ENCODE peak calls at places on chromosomes 3 and 15, in six cellular contexts. One of them, this sample, is unnamed.

GRCh38 chr3:52299815-52300611 is 12.4 kb downstream of the GLYCTK start:
- DNase-seq in neural crest cell: peak; percentile 20
- DNase-seq in dorsolateral prefrontal cortex: no peak
- DNase-seq in tibial nerve: no peak
- DNase-seq in epithelial cell of esophagus: peak; percentile 39
- DNase-seq in psoas muscle: no peak
- DNase-seq in this sample: no peak

GRCh38 chr3:125141596-125142417 is 70.7 kb downstream of the SLC12A8 start:
- DNase-seq in neural crest cell: peak; percentile 40
- DNase-seq in dorsolateral prefrontal cortex: no peak
- DNase-seq in tibial nerve: peak; percentile 50
- DNase-seq in epithelial cell of esophagus: peak; percentile 42
- DNase-seq in psoas muscle: peak; percentile 65
- DNase-seq in this sample: peak; percentile 41

GRCh38 chr3:70970136-70970535 is 613.4 kb downstream of the FOXP1 start:
- DNase-seq in neural crest cell: no peak
- DNase-seq in dorsolateral prefrontal cortex: no peak
- DNase-seq in tibial nerve: no peak
- DNase-seq in epithelial cell of esophagus: no peak
- DNase-seq in psoas muscle: no peak
- DNase-seq in this sample: no peak

GRCh38 chr15:36666228-36666627 is 86.8 kb downstream of the CDIN1 start:
- DNase-seq in neural crest cell: no peak
- DNase-seq in dorsolateral prefrontal cortex: no peak
- DNase-seq in tibial nerve: no peak
- DNase-seq in epithelial cell of esophagus: no peak
- DNase-seq in psoas muscle: no peak
- DNase-seq in this sample: no peak

GRCh38 chr3:139020868-139021234 is at the start of gene PRR23B:
- DNase-seq in neural crest cell: no peak
- DNase-seq in dorsolateral prefrontal cortex: no peak
- DNase-seq in tibial nerve: no peak
- DNase-seq in epithelial cell of esophagus: no peak
- DNase-seq in psoas muscle: no peak
- DNase-seq in this sample: no peak

GRCh38 chr3:28973621-28974020 is 307.2 kb upstream of the RBMS3 start:
- DNase-seq in neural crest cell: no peak
- DNase-seq in dorsolateral prefrontal cortex: no peak
- DNase-seq in tibial nerve: no peak
- DNase-seq in epithelial cell of esophagus: peak; percentile 37
- DNase-seq in psoas muscle: no peak
- DNase-seq in this sample: no peak

GRCh38 chr3:39296197-39297077 is 16.6 kb upstream of the CX3CR1 start:
- DNase-seq in neural crest cell: no peak
- DNase-seq in dorsolateral prefrontal cortex: no peak
- DNase-seq in tibial nerve: no peak
- DNase-seq in epithelial cell of esophagus: no peak
- DNase-seq in psoas muscle: no peak
- DNase-seq in this sample: no peak

GRCh38 chr15:56906766-56907165 is 11.7 kb upstream of the TCF12 start:
- DNase-seq in neural crest cell: no peak
- DNase-seq in dorsolateral prefrontal cortex: no peak
- DNase-seq in tibial nerve: no peak
- DNase-seq in epithelial cell of esophagus: peak; percentile 78
- DNase-seq in psoas muscle: no peak
- DNase-seq in this sample: no peak

GRCh38 chr3:138687236-138687635 is 78.7 kb downstream of the FAIM start:
- DNase-seq in neural crest cell: no peak
- DNase-seq in dorsolateral prefrontal cortex: no peak
- DNase-seq in tibial nerve: no peak
- DNase-seq in epithelial cell of esophagus: peak; percentile 36
- DNase-seq in psoas muscle: no peak
- DNase-seq in this sample: no peak

GRCh38 chr15:81293728-81294500 is 30.0 kb downstream of the STARD5 start:
- DNase-seq in neural crest cell: no peak
- DNase-seq in dorsolateral prefrontal cortex: no peak
- DNase-seq in tibial nerve: no peak
- DNase-seq in epithelial cell of esophagus: no peak
- DNase-seq in psoas muscle: no peak
- DNase-seq in this sample: no peak

GRCh38 chr3:157649511-157649910 is 146.3 kb upstream of the VEPH1 start:
- DNase-seq in neural crest cell: no peak
- DNase-seq in dorsolateral prefrontal cortex: no peak
- DNase-seq in tibial nerve: no peak
- DNase-seq in epithelial cell of esophagus: no peak
- DNase-seq in psoas muscle: no peak
- DNase-seq in this sample: no peak

GRCh38 chr15:90221251-90221900 is 12.4 kb downstream of the CIB1 start:
- DNase-seq in neural crest cell: peak; percentile 32
- DNase-seq in dorsolateral prefrontal cortex: peak; percentile 79
- DNase-seq in tibial nerve: peak; percentile 69
- DNase-seq in epithelial cell of esophagus: peak; percentile 62
- DNase-seq in psoas muscle: peak; percentile 63
- DNase-seq in this sample: peak; percentile 37

GRCh38 chr3:139355502-139355901 is 11.7 kb downstream of the MRPS22 start:
- DNase-seq in neural crest cell: no peak
- DNase-seq in dorsolateral prefrontal cortex: no peak
- DNase-seq in tibial nerve: no peak
- DNase-seq in epithelial cell of esophagus: no peak
- DNase-seq in psoas muscle: no peak
- DNase-seq in this sample: no peak

GRCh38 chr3:65721386-65721785 is 317.3 kb downstream of the MAGI1 start:
- DNase-seq in neural crest cell: no peak
- DNase-seq in dorsolateral prefrontal cortex: no peak
- DNase-seq in tibial nerve: no peak
- DNase-seq in epithelial cell of esophagus: no peak
- DNase-seq in psoas muscle: no peak
- DNase-seq in this sample: no peak

GRCh38 chr15:29859981-29860745 is 37.9 kb upstream of the TJP1 start:
- DNase-seq in neural crest cell: no peak
- DNase-seq in dorsolateral prefrontal cortex: no peak
- DNase-seq in tibial nerve: no peak
- DNase-seq in epithelial cell of esophagus: peak; percentile 69
- DNase-seq in psoas muscle: no peak
- DNase-seq in this sample: no peak

GRCh38 chr15:60582370-60583036 is 103.6 kb upstream of the ICE2 start:
- DNase-seq in neural crest cell: no peak
- DNase-seq in dorsolateral prefrontal cortex: no peak
- DNase-seq in tibial nerve: no peak
- DNase-seq in epithelial cell of esophagus: no peak
- DNase-seq in psoas muscle: no peak
- DNase-seq in this sample: no peak

GRCh38 chr3:119600732-119601131 is 3.0 kb downstream of the PLA1A start:
- DNase-seq in neural crest cell: no peak
- DNase-seq in dorsolateral prefrontal cortex: no peak
- DNase-seq in tibial nerve: no peak
- DNase-seq in epithelial cell of esophagus: no peak
- DNase-seq in psoas muscle: peak; percentile 26
- DNase-seq in this sample: no peak

GRCh38 chr15:34951993-34952392 is 17.5 kb downstream of the AQR start:
- DNase-seq in neural crest cell: no peak
- DNase-seq in dorsolateral prefrontal cortex: no peak
- DNase-seq in tibial nerve: no peak
- DNase-seq in epithelial cell of esophagus: no peak
- DNase-seq in psoas muscle: no peak
- DNase-seq in this sample: no peak

GRCh38 chr15:82679626-82680199 is 30.0 kb downstream of the AP3B2 start:
- DNase-seq in neural crest cell: peak; percentile 14
- DNase-seq in dorsolateral prefrontal cortex: no peak
- DNase-seq in tibial nerve: no peak
- DNase-seq in epithelial cell of esophagus: no peak
- DNase-seq in psoas muscle: no peak
- DNase-seq in this sample: no peak

GRCh38 chr15:82674873-82675272 is 27.7 kb upstream of the CPEB1 start:
- DNase-seq in neural crest cell: no peak
- DNase-seq in dorsolateral prefrontal cortex: no peak
- DNase-seq in tibial nerve: no peak
- DNase-seq in epithelial cell of esophagus: no peak
- DNase-seq in psoas muscle: no peak
- DNase-seq in this sample: no peak

GRCh38 chr15:82677720-82678323 is 30.7 kb upstream of the CPEB1 start:
- DNase-seq in neural crest cell: no peak
- DNase-seq in dorsolateral prefrontal cortex: no peak
- DNase-seq in tibial nerve: no peak
- DNase-seq in epithelial cell of esophagus: no peak
- DNase-seq in psoas muscle: no peak
- DNase-seq in this sample: no peak

GRCh38 chr15:82681371-82681770 is 28.3 kb downstream of the AP3B2 start:
- DNase-seq in neural crest cell: no peak
- DNase-seq in dorsolateral prefrontal cortex: no peak
- DNase-seq in tibial nerve: no peak
- DNase-seq in epithelial cell of esophagus: no peak
- DNase-seq in psoas muscle: no peak
- DNase-seq in this sample: no peak

GRCh38 chr15:82680200-82681102 is 29.2 kb downstream of the AP3B2 start:
- DNase-seq in neural crest cell: peak; percentile 29
- DNase-seq in dorsolateral prefrontal cortex: no peak
- DNase-seq in tibial nerve: no peak
- DNase-seq in epithelial cell of esophagus: peak; percentile 84
- DNase-seq in psoas muscle: peak; percentile 34
- DNase-seq in this sample: peak; percentile 87
- TF ChIP-seq CTCF in neural crest cell: peak; percentile 54
- TF ChIP-seq CTCF in dorsolateral prefrontal cortex: no peak
- TF ChIP-seq CTCF in tibial nerve: no peak
- TF ChIP-seq CTCF in epithelial cell of esophagus: peak; percentile 25
- TF ChIP-seq CTCF in psoas muscle: no peak
- TF ChIP-seq CTCF in this sample: peak; percentile 52

GRCh38 chr3:172882563-172882962 is 132.0 kb downstream of the ECT2 start:
- DNase-seq in neural crest cell: no peak
- DNase-seq in dorsolateral prefrontal cortex: no peak
- DNase-seq in tibial nerve: no peak
- DNase-seq in epithelial cell of esophagus: no peak
- DNase-seq in psoas muscle: no peak
- DNase-seq in this sample: no peak

GRCh38 chr3:172885704-172886103 is 135.2 kb downstream of the ECT2 start:
- DNase-seq in neural crest cell: no peak
- DNase-seq in dorsolateral prefrontal cortex: no peak
- DNase-seq in tibial nerve: no peak
- DNase-seq in epithelial cell of esophagus: no peak
- DNase-seq in psoas muscle: no peak
- DNase-seq in this sample: no peak
- TF ChIP-seq CTCF in neural crest cell: no peak
- TF ChIP-seq CTCF in dorsolateral prefrontal cortex: no peak
- TF ChIP-seq CTCF in tibial nerve: no peak
- TF ChIP-seq CTCF in epithelial cell of esophagus: no peak
- TF ChIP-seq CTCF in psoas muscle: no peak
- TF ChIP-seq CTCF in this sample: no peak

GRCh38 chr3:4245671-4246070 is 57.5 kb upstream of the SETMAR start:
- DNase-seq in neural crest cell: no peak
- DNase-seq in dorsolateral prefrontal cortex: no peak
- DNase-seq in tibial nerve: no peak
- DNase-seq in epithelial cell of esophagus: no peak
- DNase-seq in psoas muscle: no peak
- DNase-seq in this sample: no peak
- TF ChIP-seq CTCF in neural crest cell: no peak
- TF ChIP-seq CTCF in dorsolateral prefrontal cortex: no peak
- TF ChIP-seq CTCF in tibial nerve: no peak
- TF ChIP-seq CTCF in epithelial cell of esophagus: no peak
- TF ChIP-seq CTCF in psoas muscle: no peak
- TF ChIP-seq CTCF in this sample: peak; percentile 37

DNA sequence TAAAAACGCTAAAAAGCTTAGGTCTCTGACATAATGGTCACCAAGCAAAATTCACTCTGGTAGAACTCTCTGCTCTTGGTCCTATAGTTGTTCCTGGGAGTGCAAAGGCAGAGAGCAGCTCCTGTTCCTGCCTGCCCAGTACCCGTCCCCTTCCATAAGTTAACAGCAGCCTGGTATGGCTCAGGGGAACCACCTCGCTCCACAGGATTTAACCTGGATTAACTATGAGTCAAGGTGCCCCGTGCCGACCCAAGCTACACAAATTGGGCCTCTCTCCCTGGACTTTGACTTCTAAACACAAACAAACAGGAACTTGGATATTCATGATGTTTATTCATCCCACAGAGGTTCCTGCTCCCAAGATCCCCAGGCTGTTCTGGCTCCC is 32.1 kb downstream of the SCAP start:
- DNase-seq in neural crest cell: no peak
- DNase-seq in dorsolateral prefrontal cortex: no peak
- DNase-seq in tibial nerve: no peak
- DNase-seq in epithelial cell of esophagus: peak; percentile 86
- DNase-seq in psoas muscle: no peak
- DNase-seq in this sample: no peak
- TF ChIP-seq CTCF in neural crest cell: no peak
- TF ChIP-seq CTCF in dorsolateral prefrontal cortex: no peak
- TF ChIP-seq CTCF in tibial nerve: no peak
- TF ChIP-seq CTCF in epithelial cell of esophagus: no peak
- TF ChIP-seq CTCF in psoas muscle: no peak
- TF ChIP-seq CTCF in this sample: no peak

GRCh38 chr3:143763568-143764162 is 84.6 kb downstream of the SLC9A9 start:
- DNase-seq in neural crest cell: no peak
- DNase-seq in dorsolateral prefrontal cortex: no peak
- DNase-seq in tibial nerve: no peak
- DNase-seq in epithelial cell of esophagus: peak; percentile 29
- DNase-seq in psoas muscle: no peak
- DNase-seq in this sample: no peak
- TF ChIP-seq CTCF in neural crest cell: peak; percentile 61
- TF ChIP-seq CTCF in dorsolateral prefrontal cortex: peak; percentile 39
- TF ChIP-seq CTCF in tibial nerve: peak; percentile 12
- TF ChIP-seq CTCF in epithelial cell of esophagus: peak; percentile 52
- TF ChIP-seq CTCF in psoas muscle: peak; percentile 26
- TF ChIP-seq CTCF in this sample: peak; percentile 57

DNA sequence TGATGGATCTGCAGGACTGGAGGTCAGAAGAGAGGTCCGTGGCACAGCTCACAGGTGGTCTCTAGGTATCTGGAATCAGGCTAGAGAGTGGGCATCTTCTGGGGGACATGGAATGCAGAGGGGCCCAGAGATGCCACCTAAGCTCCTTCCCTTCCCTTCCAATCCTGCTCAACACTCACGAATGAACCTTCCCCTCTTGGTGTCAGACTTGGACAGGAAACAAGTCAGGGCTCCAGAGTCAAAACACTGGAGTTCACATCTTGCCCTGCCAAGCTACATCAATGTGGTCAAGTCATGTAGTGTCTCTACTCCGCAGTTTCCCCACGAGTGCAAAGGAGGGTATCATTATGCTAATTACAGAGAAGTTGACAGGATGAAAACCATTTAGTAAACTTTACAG is 16.0 kb upstream of the RBPMS2 start:
- DNase-seq in neural crest cell: no peak
- DNase-seq in dorsolateral prefrontal cortex: no peak
- DNase-seq in tibial nerve: no peak
- DNase-seq in epithelial cell of esophagus: no peak
- DNase-seq in psoas muscle: no peak
- DNase-seq in this sample: no peak
- TF ChIP-seq CTCF in neural crest cell: no peak
- TF ChIP-seq CTCF in dorsolateral prefrontal cortex: no peak
- TF ChIP-seq CTCF in tibial nerve: no peak
- TF ChIP-seq CTCF in epithelial cell of esophagus: no peak
- TF ChIP-seq CTCF in psoas muscle: no peak
- TF ChIP-seq CTCF in this sample: no peak

DNA sequence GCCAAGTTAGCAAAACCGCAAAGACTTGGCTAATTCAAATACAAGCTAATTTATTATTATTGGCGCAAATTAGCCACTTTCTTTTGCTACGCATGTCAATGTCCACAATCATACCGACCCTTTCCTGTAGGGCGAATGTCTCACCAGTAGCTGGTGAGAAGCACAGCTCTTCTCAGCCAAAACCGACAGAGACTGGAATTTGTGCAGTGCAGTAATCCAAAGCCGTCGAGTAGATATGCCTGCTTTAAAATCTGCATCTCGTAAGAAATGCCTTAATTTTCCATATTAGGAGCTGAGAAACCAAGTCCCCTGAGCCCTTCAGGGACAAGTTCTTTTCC is 614 bp upstream of the MINDY2 start:
- DNase-seq in neural crest cell: no peak
- DNase-seq in dorsolateral prefrontal cortex: no peak
- DNase-seq in tibial nerve: no peak
- DNase-seq in epithelial cell of esophagus: peak; percentile 44
- DNase-seq in psoas muscle: no peak
- DNase-seq in this sample: no peak
- TF ChIP-seq CTCF in neural crest cell: no peak
- TF ChIP-seq CTCF in dorsolateral prefrontal cortex: peak; percentile 3
- TF ChIP-seq CTCF in tibial nerve: no peak
- TF ChIP-seq CTCF in epithelial cell of esophagus: no peak
- TF ChIP-seq CTCF in psoas muscle: peak; percentile 24
- TF ChIP-seq CTCF in this sample: no peak

This sample was measured in progenitor cell of endocrine pancreas.